ENCODE peak calls at places on chromosomes 5 and 9, in seven cellular contexts. Z, D, N, B, S, L and O are unnamed samples.

GRCh38 chr5:174312270-174312617 is 266.7 kb downstream of the NSG2 start:
- DNase-seq in L (no peak), Z (no peak), D (no peak), B (no peak), S (no peak), N (no peak), O (no peak)

GRCh38 chr9:133889498-133890301 is 102.4 kb downstream of the VAV2 start:
- DNase-seq in Z (no peak), D (no peak), S (no peak), L (peak; percentile 20), N (no peak), B (no peak), O (no peak)

GRCh38 chr5:75081510-75081909 is 29.2 kb upstream of the GCNT4 start:
- DNase-seq in N (no peak), D (no peak), S (no peak), Z (no peak), B (no peak), L (no peak), O (no peak)

GRCh38 chr9:100292414-100292813 is 60.3 kb downstream of the TEX10 start:
- DNase-seq in S (no peak), N (no peak), B (no peak), Z (no peak), D (no peak), L (no peak), O (no peak)

GRCh38 chr9:12719431-12719830 is 26.2 kb downstream of the TYRP1 start:
- DNase-seq in L (peak; percentile 69), Z (peak; percentile 26), S (no peak), N (no peak), B (peak; percentile 24), D (no peak), O (no peak)

GRCh38 chr5:34552686-34553085 is 103.4 kb upstream of the RAI14 start:
- DNase-seq in S (no peak), L (no peak), Z (no peak), N (no peak), D (no peak), B (no peak), O (no peak)

GRCh38 chr5:142641681-142642080 is 44.2 kb downstream of the FGF1 start:
- DNase-seq in N (no peak), B (no peak), S (no peak), L (peak; percentile 36), Z (no peak), D (no peak), O (no peak)

GRCh38 chr5:57032151-57032551 is 80.2 kb upstream of the MIER3 start:
- DNase-seq in S (no peak), N (peak; percentile 71), B (peak; percentile 70), L (no peak), D (no peak), Z (peak; percentile 20), O (no peak)

GRCh38 chr5:168430303-168430702 is 56.0 kb upstream of the RARS1 start:
- DNase-seq in N (peak; percentile 31), L (no peak), B (no peak), D (no peak), S (no peak), Z (no peak), O (no peak)

GRCh38 chr9:17528859-17529258 is 50.0 kb upstream of the SH3GL2 start:
- DNase-seq in B (no peak), N (no peak), L (peak; percentile 10), S (no peak), Z (no peak), D (no peak), O (no peak)

GRCh38 chr5:143557061-143557818 is 153.8 kb upstream of the NR3C1 start:
- DNase-seq in L (peak; percentile 94), S (no peak), D (no peak), B (no peak), Z (no peak), N (no peak), O (peak; percentile 37)

GRCh38 chr9:105502276-105502675 is 54.4 kb downstream of the FSD1L start:
- DNase-seq in L (peak; percentile 41), N (no peak), Z (no peak), S (no peak), D (no peak), B (no peak), O (no peak)

GRCh38 chr5:110333384-110333783 is 393.1 kb downstream of the TMEM232 start:
- DNase-seq in B (peak; percentile 3), D (no peak), L (peak; percentile 3), Z (peak; percentile 24), S (no peak), N (no peak), O (peak; percentile 26)

GRCh38 chr5:13917061-13917460 is 27.4 kb downstream of the DNAH5 start:
- DNase-seq in L (no peak), Z (no peak), N (no peak), B (no peak), S (no peak), D (no peak), O (no peak)

GRCh38 chr9:546797-547223 is 294.7 kb upstream of the DMRT1 start:
- DNase-seq in Z (peak; percentile 16), B (no peak), S (no peak), L (no peak), N (no peak), D (no peak), O (no peak)

GRCh38 chr5:69451941-69452652 is 37.2 kb downstream of the MARVELD2 start:
- DNase-seq in L (no peak), S (no peak), D (no peak), N (peak; percentile 42), B (no peak), Z (peak; percentile 84), O (no peak)

GRCh38 chr9:127723450-127723849 is 7.6 kb downstream of the TTC16 start:
- DNase-seq in S (no peak), D (no peak), Z (no peak), B (no peak), N (peak; percentile 55), L (peak; percentile 66), O (peak; percentile 11)

GRCh38 chr5:38226091-38226490 is 32.3 kb upstream of the EGFLAM start:
- DNase-seq in N (no peak), S (no peak), D (no peak), B (no peak), L (no peak), Z (no peak), O (no peak)

GRCh38 chr5:139637438-139638089 is 10.6 kb upstream of the CXXC5 start:
- DNase-seq in N (peak; percentile 84), L (peak; percentile 74), S (peak; percentile 27), Z (peak; percentile 78), B (no peak), D (no peak), O (no peak)

GRCh38 chr9:121317737-121318630 is 50.0 kb downstream of the GSN start:
- DNase-seq in S (no peak), B (no peak), N (no peak), Z (no peak), L (no peak), D (no peak), O (no peak)

GRCh38 chr5:157778121-157778805 is 34.8 kb downstream of the LSM11 start:
- DNase-seq in L (peak; percentile 6), N (peak; percentile 78), D (no peak), B (peak; percentile 87), Z (peak; percentile 56), S (no peak), O (no peak)

GRCh38 chr9:35423499-35423898 is 66.4 kb upstream of the RUSC2 start:
- DNase-seq in B (no peak), L (peak; percentile 65), Z (peak; percentile 97), D (no peak), S (no peak), N (no peak), O (no peak)

GRCh38 chr9:133490865-133491655 is 12.2 kb upstream of the SLC2A6 start:
- DNase-seq in L (no peak), N (no peak), B (no peak), D (no peak), Z (no peak), S (no peak), O (no peak)

GRCh38 chr9:750264-750967 is 91.1 kb upstream of the DMRT1 start:
- DNase-seq in B (no peak), S (no peak), N (no peak), L (no peak), D (no peak), Z (no peak), O (no peak)

GRCh38 chr5:93582677-93583524 is at the start of gene NR2F1:
- DNase-seq in Z (peak; percentile 99), B (peak; percentile 98), L (peak; percentile 99), D (no peak), S (no peak), N (peak; percentile 66), O (peak; percentile 99)

GRCh38 chr5:93585054-93585751 is 2.2 kb downstream of the NR2F1 start:
- DNase-seq in N (no peak), L (no peak), B (no peak), S (no peak), Z (no peak), D (no peak), O (no peak)

GRCh38 chr5:93584531-93585053 is 1.6 kb downstream of the NR2F1 start:
- DNase-seq in L (no peak), Z (no peak), S (no peak), D (no peak), B (no peak), N (no peak), O (no peak)

GRCh38 chr5:93583525-93583798 is 440 bp downstream of the NR2F1 start:
- DNase-seq in B (no peak), Z (no peak), L (peak; percentile 53), N (no peak), D (no peak), S (no peak), O (no peak)

GRCh38 chr5:93583799-93584530 is 943 bp downstream of the NR2F1 start:
- DNase-seq in N (no peak), S (no peak), B (no peak), Z (peak; percentile 32), L (peak; percentile 47), D (no peak), O (no peak)
- H3K27me3 ChIP-seq in N (peaks cover 58% of the 10 kb centered on the region), S (peaks cover 65% of the 10 kb centered on the region), B (no peaks in the 10 kb centered on the region), Z (peaks cover 1% of the 10 kb centered on the region), L (no peaks in the 10 kb centered on the region), D (peaks cover 12% of the 10 kb centered on the region), O (no peaks in the 10 kb centered on the region)

GRCh38 chr5:148063861-148064260 is at the start of gene SPINK5:
- DNase-seq in Z (no peak), B (no peak), N (no peak), L (no peak), D (no peak), S (no peak), O (no peak)
- TF ChIP-seq CTCF in Z (no peak), B (no peak), N (no peak), L (no peak), D (no peak), S (no peak), O (no peak)

GRCh38 chr5:36965179-36965578 is 88.6 kb downstream of the NIPBL start:
- DNase-seq in B (no peak), Z (no peak), N (no peak), D (no peak), S (no peak), L (no peak), O (no peak)
- H3K36me3 ChIP-seq in B (peaks cover 4% of the 10 kb centered on the region), Z (peaks cover 47% of the 10 kb centered on the region), N (no peaks in the 10 kb centered on the region), D (peaks cover 37% of the 10 kb centered on the region), S (peaks cover 16% of the 10 kb centered on the region), L (peaks cover 13% of the 10 kb centered on the region), O (no peaks in the 10 kb centered on the region)

DNA sequence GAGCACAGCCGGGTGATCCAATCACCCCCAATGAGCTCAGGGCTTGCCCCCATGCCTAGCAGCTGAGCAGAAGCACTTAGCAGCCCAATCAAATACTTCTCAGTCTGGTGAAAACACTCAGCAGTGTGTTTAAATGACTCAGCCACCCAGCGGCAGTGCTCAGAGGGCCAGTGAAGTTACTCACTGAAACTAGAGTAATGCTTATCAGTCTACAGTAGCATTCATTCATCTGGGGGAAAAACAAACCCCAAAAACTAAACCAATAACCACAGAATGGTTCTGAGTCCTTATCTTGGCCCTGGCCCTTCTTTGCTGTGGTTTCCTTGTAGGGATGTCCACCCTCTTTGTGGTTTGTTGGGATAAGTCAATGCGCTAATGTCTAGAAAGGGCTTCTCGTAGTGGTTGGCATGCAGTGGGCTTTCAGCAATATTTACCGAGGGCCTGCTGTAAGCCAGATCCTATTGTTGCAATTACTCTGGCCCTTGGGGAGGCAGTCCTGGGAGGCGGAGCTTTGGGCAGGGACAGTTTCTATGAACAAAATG is 43.2 kb downstream of the LHX2 start:
- DNase-seq in Z (peak; percentile 26), L (peak; percentile 90), N (no peak), S (no peak), B (no peak), D (no peak), O (peak; percentile 96)
- H3K27me3 ChIP-seq in Z (no peaks in the 10 kb centered on the region), L (peaks cover 53% of the 10 kb centered on the region), N (no peaks in the 10 kb centered on the region), S (peaks cover 10% of the 10 kb centered on the region), B (no peaks in the 10 kb centered on the region), D (no peaks in the 10 kb centered on the region), O (peaks cover 59% of the 10 kb centered on the region)